ENCODE peak calls at places on chromosomes 16 and 17, in ten cellular contexts. T is tibial artery; A is hepatocyte; K is tibial nerve; F is gastrocnemius medialis; S is cardiac fibroblast; W is AG10803; R is fibroblast of lung; O is AG04450; L is CD8-positive, alpha-beta memory T cell. Q is an unnamed sample.

GRCh38 chr16:1688807-1689560 is 10.9 kb downstream of the JPT2 start:
- DNase-seq in F (no peak), R (peak), A (peak), W (no peak), K (no peak), O (no peak), S (peak), T (no peak), L (no peak), Q (no peak)

GRCh38 chr17:78890111-78890897 is 12.7 kb downstream of the CEP295NL start:
- DNase-seq in F (peak), A (no peak), W (no peak), R (no peak), K (peak), T (peak), O (no peak), L (peak), S (no peak), Q (no peak)

GRCh38 chr16:71673190-71673956 is 47.4 kb downstream of the MARVELD3 start:
- DNase-seq in L (no peak), F (no peak), O (no peak), K (no peak), S (no peak), W (no peak), R (no peak), A (no peak), T (no peak), Q (no peak)

GRCh38 chr16:35102780-35103403 is 1643.5 kb downstream of the TP53TG3F start:
- DNase-seq in O (no peak), K (no peak), A (no peak), L (no peak), T (no peak), R (no peak), S (no peak), W (no peak), F (no peak), Q (peak)

GRCh38 chr17:57902800-57903759 is 52.1 kb downstream of the CUEDC1 start:
- DNase-seq in K (peak), L (no peak), O (no peak), S (peak), R (peak), F (peak), T (peak), A (peak), W (peak), Q (peak)

GRCh38 chr16:27240948-27241531 is 27.5 kb downstream of the NSMCE1 start:
- DNase-seq in R (peak), F (no peak), O (no peak), W (peak), S (peak), L (no peak), K (no peak), T (peak), A (no peak), Q (no peak)

GRCh38 chr16:20799599-20799998 is 6.7 kb downstream of the ERI2 start:
- DNase-seq in T (no peak), W (peak), R (peak), A (peak), K (no peak), L (peak), S (peak), O (no peak), F (no peak), Q (no peak)

GRCh38 chr16:60815865-60816264 is 1220.4 kb downstream of the CDH8 start:
- DNase-seq in A (no peak), F (no peak), W (peak), K (no peak), S (no peak), R (no peak), L (no peak), T (no peak), O (no peak), Q (no peak)

GRCh38 chr17:73620414-73620813 is 23.8 kb downstream of the SDK2 start:
- DNase-seq in L (no peak), O (no peak), A (no peak), R (no peak), W (no peak), F (no peak), T (no peak), S (no peak), K (no peak), Q (no peak)

GRCh38 chr17:64074704-64075484 is 54.5 kb upstream of the ICAM2 start:
- DNase-seq in O (no peak), T (no peak), W (peak), R (peak), L (no peak), A (peak), S (peak), K (no peak), F (no peak), Q (no peak)

GRCh38 chr16:58121132-58121531 is 8.0 kb downstream of the CFAP20 start:
- DNase-seq in K (no peak), T (no peak), A (no peak), F (no peak), L (no peak), O (no peak), R (no peak), S (no peak), W (no peak), Q (no peak)

GRCh38 chr16:1773703-1774455 is 945 bp upstream of the MRPS34 start:
- DNase-seq in S (peak), K (no peak), T (no peak), W (peak), F (no peak), A (no peak), R (peak), O (no peak), L (no peak), Q (no peak)

GRCh38 chr16:84036982-84037425 is 5.6 kb downstream of the SLC38A8 start:
- DNase-seq in S (no peak), R (no peak), T (no peak), F (no peak), L (no peak), K (no peak), O (no peak), W (no peak), A (no peak), Q (no peak)

GRCh38 chr16:2531696-2532493 is 687 bp upstream of the CEMP1 start:
- DNase-seq in O (peak), A (peak), S (peak), L (peak), K (peak), T (peak), R (peak), F (peak), W (peak), Q (peak)

GRCh38 chr17:78599419-78599818 is 22.2 kb upstream of the DNAH17 start:
- DNase-seq in S (no peak), A (no peak), W (no peak), T (no peak), K (no peak), L (no peak), O (no peak), F (no peak), R (peak), Q (peak)

GRCh38 chr17:49216482-49216881 is 6.0 kb downstream of the ABI3 start:
- DNase-seq in W (no peak), O (no peak), F (no peak), T (no peak), K (no peak), A (no peak), R (no peak), S (no peak), L (no peak), Q (no peak)

GRCh38 chr16:77955127-77955526 is 67.2 kb upstream of the CLEC3A start:
- DNase-seq in R (no peak), S (no peak), K (no peak), L (no peak), O (no peak), A (no peak), F (no peak), W (no peak), T (no peak), Q (no peak)

GRCh38 chr17:81814748-81815645 is 11.0 kb downstream of the GCGR start:
- DNase-seq in R (no peak), A (peak), K (no peak), W (no peak), S (no peak), T (no peak), L (no peak), O (no peak), F (no peak), Q (peak)

GRCh38 chr16:23187341-23187740 is 4.8 kb downstream of the SCNN1G start:
- DNase-seq in K (no peak), L (no peak), T (no peak), R (no peak), A (no peak), W (no peak), S (no peak), O (no peak), F (no peak), Q (no peak)

GRCh38 chr17:4770632-4771031 is 1.1 kb upstream of the TM4SF5 start:
- DNase-seq in L (no peak), R (no peak), S (no peak), O (no peak), K (no peak), F (no peak), A (no peak), W (no peak), T (no peak), Q (no peak)

GRCh38 chr17:69884361-69884760 is 190.7 kb upstream of the KCNJ16 start:
- DNase-seq in F (no peak), R (no peak), S (peak), K (no peak), W (no peak), T (no peak), O (no peak), A (no peak), L (no peak), Q (no peak)

GRCh38 chr16:49828545-49829267 is 27.2 kb downstream of the ZNF423 start:
- DNase-seq in S (no peak), O (no peak), L (no peak), A (no peak), F (peak), K (peak), T (no peak), W (no peak), R (no peak), Q (no peak)

GRCh38 chr16:76650579-76650978 is 373.4 kb downstream of the CNTNAP4 start:
- DNase-seq in F (no peak), K (no peak), R (no peak), A (no peak), L (no peak), O (no peak), T (no peak), S (no peak), W (no peak), Q (no peak)

GRCh38 chr17:73663614-73664013 is 19.4 kb upstream of the SDK2 start:
- DNase-seq in W (no peak), L (no peak), S (no peak), R (no peak), F (no peak), K (no peak), O (no peak), A (no peak), T (no peak), Q (no peak)

GRCh38 chr17:31175237-31175636 is 80.5 kb downstream of the NF1 start:
- DNase-seq in W (no peak), O (no peak), T (no peak), F (no peak), L (no peak), K (no peak), S (no peak), R (no peak), A (no peak), Q (no peak)

GRCh38 chr17:14919580-14920160 is 345.5 kb downstream of the PMP22 start:
- DNase-seq in S (no peak), K (no peak), O (no peak), W (no peak), A (no peak), T (no peak), F (no peak), R (no peak), L (no peak), Q (no peak)

GRCh38 chr16:10280262-10281170 is 98.3 kb upstream of the GRIN2A start:
- DNase-seq in T (peak), O (no peak), A (no peak), L (no peak), W (no peak), R (no peak), K (no peak), S (no peak), F (no peak), Q (no peak)

GRCh38 chr17:53629188-53629587 is 193.5 kb upstream of the KIF2B start:
- DNase-seq in A (no peak), T (no peak), W (no peak), R (peak), F (no peak), L (no peak), S (peak), K (no peak), O (no peak), Q (no peak)

GRCh38 chr16:80931985-80932720 is 74.5 kb downstream of the CMC2 start:
- DNase-seq in A (peak), T (peak), L (no peak), O (no peak), F (peak), R (peak), S (peak), K (peak), W (peak), Q (no peak)

GRCh38 chr17:43908111-43908721 is 880 bp upstream of the MPP2 start:
- DNase-seq in L (peak), O (peak), T (peak), A (peak), R (peak), S (peak), K (peak), W (peak), F (peak), Q (peak)

GRCh38 chr17:44948315-44948795 is 782 bp upstream of the KIF18B start:
- DNase-seq in R (no peak), L (no peak), F (no peak), T (peak), K (no peak), S (no peak), W (no peak), A (no peak), O (no peak), Q (no peak)

GRCh38 chr16:85767569-85767968 is 16.7 kb upstream of the C16orf74 start:
- DNase-seq in L (no peak), R (peak), T (no peak), O (peak), W (peak), K (no peak), F (no peak), S (peak), A (peak), Q (no peak)

GRCh38 chr17:40980117-40980516 is 4.0 kb downstream of the KRT40 start:
- DNase-seq in O (no peak), R (no peak), L (no peak), F (no peak), S (no peak), W (no peak), A (no peak), K (no peak), T (no peak), Q (no peak)

GRCh38 chr17:40981115-40981514 is 3.0 kb downstream of the KRT40 start:
- DNase-seq in F (no peak), R (no peak), S (no peak), W (no peak), O (no peak), K (no peak), A (no peak), T (no peak), L (no peak), Q (no peak)

GRCh38 chr17:40984226-40984625 is at the start of gene KRT40:
- DNase-seq in R (no peak), W (no peak), T (no peak), O (no peak), K (no peak), S (no peak), A (no peak), F (no peak), L (no peak), Q (no peak)

GRCh38 chr17:40978752-40979151 is 5.4 kb downstream of the KRT40 start:
- DNase-seq in O (no peak), K (no peak), A (no peak), L (no peak), S (no peak), T (no peak), F (no peak), R (no peak), W (no peak), Q (no peak)

DNA sequence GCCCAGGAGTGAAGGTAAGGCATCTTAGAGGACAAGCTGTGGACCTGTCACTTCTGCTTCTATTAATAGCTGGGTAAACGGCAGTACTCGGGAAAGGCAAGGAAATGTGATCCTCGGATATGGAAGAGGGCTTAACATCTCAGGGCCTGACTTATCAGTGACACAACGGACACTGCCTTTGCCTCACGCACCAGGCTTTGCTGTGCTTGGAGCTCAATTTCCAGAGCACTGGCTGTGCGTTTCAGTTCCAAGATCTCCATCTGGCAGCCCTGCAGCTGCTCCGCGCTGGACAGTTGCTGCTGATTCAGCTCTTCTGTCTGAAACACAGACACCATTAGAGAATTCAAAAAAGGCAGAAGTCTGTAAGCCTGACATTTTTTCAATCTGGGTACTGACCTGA is 3.5 kb downstream of the KRT40 start:
- DNase-seq in O (no peak), L (no peak), A (peak), R (no peak), T (no peak), K (no peak), S (peak), W (peak), F (peak), Q (peak)
- H3K4me3 ChIP-seq in O (no peak), L (no peak), A (no peak), R (no peak), T (no peak), K (no peak), S (no peak), W (no peak), F (no peak), Q (no peak)

DNA sequence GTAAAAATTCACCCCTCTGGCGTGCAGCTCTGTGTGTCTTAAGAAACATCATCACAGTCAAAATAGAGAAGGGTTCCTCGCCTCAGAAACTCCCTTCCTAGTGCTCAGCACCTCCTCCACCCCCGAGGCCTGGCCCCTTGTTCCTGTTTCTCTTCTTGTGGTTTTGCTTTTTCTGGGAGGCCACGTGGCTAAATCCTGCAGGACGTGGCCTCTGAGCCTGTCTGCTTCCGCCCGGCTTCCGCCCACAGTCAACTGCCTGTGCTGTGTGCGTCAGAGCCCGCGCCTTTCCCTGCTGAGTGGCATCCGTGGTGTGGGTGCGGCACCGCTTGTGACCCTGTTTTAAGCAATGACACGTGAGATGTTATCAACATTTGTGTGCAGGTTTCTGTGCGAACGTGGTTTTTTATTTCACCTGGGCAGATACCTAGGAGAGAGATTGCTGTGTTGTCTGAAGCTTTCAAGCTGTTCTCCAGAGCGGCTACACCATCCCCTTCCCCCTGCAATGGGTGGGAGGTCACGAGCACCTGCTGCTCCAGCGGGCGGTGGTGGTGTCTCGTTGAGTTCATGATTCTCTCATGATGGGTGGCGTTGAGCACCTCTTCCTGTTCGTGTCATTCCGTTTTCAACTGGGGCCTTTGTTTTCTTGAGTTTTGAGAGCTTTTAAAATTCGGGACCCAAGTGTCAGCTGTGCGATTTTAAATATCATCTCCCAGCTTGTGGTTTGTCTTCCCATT is 21.7 kb downstream of the ACSF3 start:
- DNase-seq in F (peak), S (peak), R (no peak), L (peak), A (no peak), T (peak), K (peak), O (no peak), W (no peak), Q (peak)
- H3K4me3 ChIP-seq in F (no peak), S (no peak), R (no peak), L (peak), A (no peak), T (no peak), K (no peak), O (no peak), W (no peak), Q (peak)

GRCh38 chr17:12865769-12866168 is 76.5 kb downstream of the ARHGAP44 start:
- DNase-seq in F (no peak), A (no peak), S (no peak), K (no peak), R (no peak), O (no peak), W (no peak), L (no peak), T (no peak), Q (no peak)
- H3K4me3 ChIP-seq in F (no peak), A (no peak), S (no peak), K (no peak), R (no peak), O (no peak), W (no peak), L (no peak), T (no peak), Q (no peak)

GRCh38 chr16:30692381-30693074 is 6.4 kb upstream of the SRCAP start:
- DNase-seq in S (no peak), W (no peak), O (no peak), K (no peak), F (no peak), R (no peak), L (no peak), A (no peak), T (no peak), Q (no peak)

GRCh38 chr16:30691907-30692306 is 7.1 kb upstream of the SRCAP start:
- DNase-seq in R (no peak), W (no peak), K (no peak), S (no peak), F (no peak), L (no peak), A (no peak), O (no peak), T (no peak), Q (no peak)

GRCh38 chr16:30688701-30689100 is 10.3 kb upstream of the SRCAP start:
- DNase-seq in T (no peak), K (no peak), R (no peak), O (no peak), W (no peak), L (no peak), A (no peak), F (no peak), S (no peak), Q (no peak)
- H3K4me3 ChIP-seq in T (no peak), K (no peak), R (no peak), O (no peak), W (no peak), L (no peak), A (no peak), F (no peak), S (no peak), Q (no peak)

DNA sequence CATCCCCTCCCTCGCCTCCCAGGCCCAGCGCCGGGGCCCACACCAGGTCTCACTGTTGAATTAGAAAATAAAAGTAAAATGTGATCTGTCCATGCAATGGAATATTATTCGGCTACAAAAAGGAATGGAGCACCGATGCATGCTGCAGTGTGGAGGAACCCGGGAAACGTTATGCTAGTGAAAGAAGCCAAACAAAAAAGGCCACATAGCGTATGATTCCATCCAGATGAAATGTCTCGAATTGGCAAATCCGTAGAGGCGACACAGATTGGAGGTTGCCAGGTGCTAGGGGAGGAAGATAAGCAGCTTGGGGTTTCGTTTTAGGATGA is 972 bp upstream of the ADCY9 start:
- DNase-seq in O (no peak), S (no peak), L (no peak), R (no peak), A (no peak), W (no peak), F (no peak), T (no peak), K (no peak), Q (no peak)
- H3K4me3 ChIP-seq in O (peak), S (no peak), L (peak), R (peak), A (no peak), W (peak), F (peak), T (peak), K (peak), Q (peak)

DNA sequence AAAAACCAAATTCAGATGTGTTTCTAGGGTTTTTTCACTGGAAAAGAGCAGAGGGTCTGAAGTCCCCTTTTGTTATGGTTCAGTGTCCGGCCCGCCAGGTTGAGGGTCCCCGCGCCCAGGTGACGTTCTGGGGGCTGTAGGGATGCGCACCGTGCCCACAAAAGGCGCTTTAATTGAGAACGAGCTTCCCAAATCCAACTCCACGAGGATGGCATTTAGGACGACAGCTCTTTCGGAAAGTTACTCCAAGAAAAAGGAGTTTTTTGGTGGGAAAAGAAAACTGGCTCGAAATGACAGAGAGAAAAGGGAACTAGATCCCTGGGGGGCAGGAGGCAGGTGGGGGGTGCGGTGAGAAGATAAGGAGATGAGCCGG is 15.9 kb upstream of the ZFHX3 start:
- DNase-seq in T (no peak), K (no peak), W (no peak), O (no peak), R (no peak), A (no peak), F (no peak), L (no peak), S (no peak), Q (no peak)
- H3K4me3 ChIP-seq in T (peak), K (no peak), W (peak), O (no peak), R (no peak), A (no peak), F (peak), L (no peak), S (peak), Q (no peak)